ENCODE peak calls at places on chromosomes 12 and 14, in six cellular contexts. K is stimulated activated naive CD8-positive, alpha-beta T cell treated with anti-CD3 and anti-CD28 coated beads, Interleukin-15, amount 100 ng/mL, for 72 hours; R is Jurkat, Clone E6-1; S is brain microvascular endothelial cell; B is NCI-H1092; H is lung. D is an unnamed sample.

GRCh38 chr14:105155071-105155651 is 13.4 kb downstream of the JAG2 start:
- DNase-seq in K (no peak), R (no peak), S (no peak), B (no peak), H (no peak), D (no peak)

GRCh38 chr12:121916719-121917118 is 1.7 kb upstream of the CFAP251 start:
- DNase-seq in K (no peak), R (no peak), S (no peak), B (no peak), H (no peak), D (no peak)

GRCh38 chr14:86654558-86655184 is 1124.7 kb downstream of the FLRT2 start:
- DNase-seq in K (peak), R (peak), S (peak), B (peak), H (peak), D (peak)

GRCh38 chr14:36069535-36069900 is 107.0 kb downstream of the PTCSC3 start:
- DNase-seq in K (peak), R (peak), S (peak), B (peak), H (peak), D (no peak)

GRCh38 chr14:94394594-94395305 is 6.3 kb upstream of the SERPINA1 start:
- DNase-seq in K (no peak), R (no peak), S (peak), B (no peak), H (peak), D (no peak)

GRCh38 chr14:104315625-104316024 is 177.2 kb downstream of the KIF26A start:
- DNase-seq in K (no peak), R (no peak), S (no peak), B (no peak), H (no peak), D (no peak)

GRCh38 chr12:53064613-53065415 is 14.4 kb downstream of the SPRYD3 start:
- DNase-seq in K (no peak), R (no peak), S (no peak), B (no peak), H (no peak), D (no peak)

GRCh38 chr14:99579903-99580570 is 24.0 kb downstream of the CCDC85C start:
- DNase-seq in K (no peak), R (no peak), S (peak), B (no peak), H (peak), D (no peak)

GRCh38 chr14:99262977-99263448 is 9.0 kb downstream of the BCL11B start:
- DNase-seq in K (no peak), R (no peak), S (no peak), B (no peak), H (no peak), D (no peak)

GRCh38 chr12:94148841-94149780 is 734 bp downstream of the PLXNC1 start:
- DNase-seq in K (peak), R (no peak), S (peak), B (peak), H (no peak), D (peak)

GRCh38 chr14:100677925-100678765 is 48.5 kb upstream of the DLK1 start:
- DNase-seq in K (no peak), R (no peak), S (no peak), B (peak), H (no peak), D (no peak)

GRCh38 chr14:88551094-88551870 is 3.5 kb downstream of the PTPN21 start:
- DNase-seq in K (peak), R (no peak), S (peak), B (peak), H (peak), D (no peak)

GRCh38 chr14:92404938-92405337 is 82.0 kb downstream of the SLC24A4 start:
- DNase-seq in K (no peak), R (no peak), S (no peak), B (no peak), H (no peak), D (no peak)

GRCh38 chr12:44372259-44372658 is 503.9 kb downstream of the NELL2 start:
- DNase-seq in K (no peak), R (no peak), S (no peak), B (no peak), H (no peak), D (no peak)

GRCh38 chr12:114136656-114137055 is 170.5 kb upstream of the RBM19 start:
- DNase-seq in K (no peak), R (no peak), S (no peak), B (no peak), H (no peak), D (no peak)

GRCh38 chr12:110245278-110245868 is 35.7 kb upstream of the ATP2A2 start:
- DNase-seq in K (peak), R (peak), S (no peak), B (no peak), H (no peak), D (peak)

GRCh38 chr12:66633676-66634075 is 45.2 kb downstream of the GRIP1 start:
- DNase-seq in K (no peak), R (no peak), S (no peak), B (no peak), H (peak), D (no peak)

GRCh38 chr14:36212577-36212976 is 36.1 kb upstream of the PTCSC3 start:
- DNase-seq in K (no peak), R (no peak), S (no peak), B (no peak), H (no peak), D (no peak)

GRCh38 chr14:48429512-48429911 is 754.1 kb upstream of the MDGA2 start:
- DNase-seq in K (no peak), R (no peak), S (no peak), B (no peak), H (no peak), D (no peak)

GRCh38 chr12:109130755-109131521 is 14.6 kb downstream of the ACACB start:
- DNase-seq in K (no peak), R (no peak), S (no peak), B (peak), H (no peak), D (no peak)

GRCh38 chr12:102631274-102631673 is 150.9 kb upstream of the IGF1 start:
- DNase-seq in K (no peak), R (no peak), S (peak), B (no peak), H (no peak), D (no peak)

GRCh38 chr12:43653917-43654316 is 101.9 kb upstream of the ADAMTS20 start:
- DNase-seq in K (no peak), R (no peak), S (no peak), B (no peak), H (no peak), D (no peak)

GRCh38 chr12:42945927-42946326 is 356.4 kb upstream of the PRICKLE1 start:
- DNase-seq in K (no peak), R (no peak), S (no peak), B (no peak), H (no peak), D (no peak)

GRCh38 chr12:7158866-7159600 is 28.9 kb downstream of the CLSTN3 start:
- DNase-seq in K (no peak), R (no peak), S (no peak), B (no peak), H (no peak), D (no peak)

GRCh38 chr12:27424631-27425230 is 21.8 kb upstream of the SMCO2 start:
- DNase-seq in K (no peak), R (peak), S (peak), B (no peak), H (no peak), D (no peak)

GRCh38 chr12:66775941-66776340 is 97.1 kb upstream of the GRIP1 start:
- DNase-seq in K (no peak), R (no peak), S (no peak), B (no peak), H (no peak), D (no peak)

GRCh38 chr12:4564819-4565218 is 2.8 kb downstream of the DYRK4 start:
- DNase-seq in K (no peak), R (no peak), S (no peak), B (no peak), H (no peak), D (no peak)

D was measured in CD4-positive, alpha-beta memory T cell.